ENCODE peak calls at places on chromosomes 7 and 10, in nine cellular contexts. R is NCI-H345, W is T-helper 2 cell, V is renal cortical epithelial cell, P is NCI-H460, Q is ascending aorta, U is type B pancreatic cell, T is GM12865, H is Calu3. J is an unnamed sample.

GRCh38 chr10:74153123-74153522 is 2.1 kb downstream of the ADK start:
- DNase-seq in T (no peak), H (peak; percentile 24), U (no peak), W (no peak), P (peak; percentile 35), Q (no peak), V (peak; percentile 57), R (no peak), J (no peak)

GRCh38 chr10:8047452-8048280 is 6.8 kb upstream of the GATA3 start:
- DNase-seq in T (no peak), V (no peak), Q (no peak), U (no peak), H (no peak), P (no peak), W (no peak), R (no peak), J (no peak)

GRCh38 chr7:133851416-133851815 is 275.7 kb upstream of the LRGUK start:
- DNase-seq in P (no peak), Q (no peak), R (no peak), W (no peak), H (no peak), T (no peak), U (no peak), V (peak; percentile 55), J (no peak)

GRCh38 chr10:122267849-122268737 is 3.0 kb upstream of the BTBD16 start:
- DNase-seq in P (peak; percentile 32), H (peak; percentile 61), T (peak; percentile 45), R (peak; percentile 23), V (no peak), W (no peak), U (no peak), Q (no peak), J (no peak)

GRCh38 chr10:13816195-13816926 is 229.6 kb downstream of the PRPF18 start:
- DNase-seq in V (no peak), Q (no peak), R (peak; percentile 84), H (no peak), U (no peak), P (no peak), T (peak; percentile 28), W (no peak), J (peak; percentile 99)

GRCh38 chr10:2529945-2530344 is 537.4 kb upstream of the PFKP start:
- DNase-seq in P (no peak), V (no peak), T (no peak), H (no peak), Q (no peak), R (no peak), U (no peak), W (no peak), J (no peak)

GRCh38 chr10:22271786-22272185 is 44.4 kb upstream of the COMMD3 start:
- DNase-seq in W (no peak), P (no peak), H (no peak), V (no peak), Q (no peak), T (no peak), R (no peak), U (no peak), J (no peak)

GRCh38 chr10:15367296-15367830 is 3.7 kb downstream of the FAM171A1 start:
- DNase-seq in V (no peak), Q (no peak), T (no peak), W (no peak), R (no peak), P (no peak), U (no peak), H (no peak), J (no peak)

GRCh38 chr7:3922175-3922635 is 621.2 kb downstream of the SDK1 start:
- DNase-seq in P (peak; percentile 89), V (peak; percentile 95), R (peak; percentile 4), Q (peak; percentile 71), T (no peak), U (no peak), W (no peak), H (peak; percentile 67), J (peak; percentile 51)

GRCh38 chr7:104960741-104961479 is 53.1 kb upstream of the KMT2E start:
- DNase-seq in P (no peak), V (no peak), U (no peak), H (no peak), R (no peak), Q (no peak), T (peak; percentile 77), W (no peak), J (no peak)

GRCh38 chr7:152145853-152146466 is 120.5 kb downstream of the GALNT11 start:
- DNase-seq in V (peak; percentile 61), T (peak; percentile 26), P (peak; percentile 30), U (no peak), R (peak; percentile 15), W (no peak), H (peak; percentile 26), Q (no peak), J (peak; percentile 32)

GRCh38 chr7:137302075-137302474 is 41.5 kb downstream of the PTN start:
- DNase-seq in W (no peak), V (peak; percentile 1), U (no peak), R (no peak), T (no peak), Q (no peak), H (no peak), P (no peak), J (no peak)

GRCh38 chr7:36115448-36116321 is 37.4 kb upstream of the EEPD1 start:
- DNase-seq in P (peak; percentile 6), V (peak; percentile 96), T (peak; percentile 87), U (no peak), W (no peak), H (peak; percentile 94), R (peak; percentile 42), Q (peak; percentile 91), J (no peak)

GRCh38 chr7:51165337-51165736 is 151.3 kb downstream of the COBL start:
- DNase-seq in R (no peak), V (no peak), W (no peak), U (no peak), H (no peak), T (no peak), P (no peak), Q (no peak), J (no peak)

GRCh38 chr10:89242340-89242680 is 9.3 kb downstream of the LIPA start:
- DNase-seq in P (no peak), V (no peak), T (peak; percentile 13), H (no peak), W (no peak), Q (no peak), R (no peak), U (no peak), J (no peak)

GRCh38 chr7:158165711-158166110 is 421.9 kb downstream of the PTPRN2 start:
- DNase-seq in H (no peak), U (peak; percentile 31), W (no peak), V (no peak), T (no peak), R (no peak), Q (no peak), P (no peak), J (no peak)

GRCh38 chr7:46197833-46198540 is 276.9 kb upstream of the IGFBP3 start:
- DNase-seq in R (no peak), P (no peak), U (no peak), H (no peak), Q (no peak), T (no peak), V (no peak), W (no peak), J (no peak)

GRCh38 chr10:44510716-44511115 is 125.8 kb upstream of the CXCL12 start:
- DNase-seq in W (no peak), U (no peak), P (no peak), Q (no peak), T (no peak), V (peak; percentile 6), R (no peak), H (no peak), J (no peak)

GRCh38 chr10:15636446-15636845 is 83.3 kb downstream of the ITGA8 start:
- DNase-seq in U (no peak), V (no peak), R (no peak), T (no peak), H (no peak), Q (no peak), W (no peak), P (no peak), J (no peak)

GRCh38 chr7:153590571-153590970 is 461.6 kb upstream of the DPP6 start:
- DNase-seq in H (no peak), Q (no peak), W (no peak), V (no peak), U (no peak), R (no peak), T (no peak), P (no peak), J (no peak)

J was measured in LNCaP clone FGC.